ENCODE peak calls at places on chromosomes 4 and X, in six cellular contexts. One of them, this sample, is unnamed.

GRCh38 chr4:73156394-73156793 is 86.9 kb upstream of the COX18 start:
- DNase-seq in suprapubic skin: no peak
- DNase-seq in GM20000: no peak
- DNase-seq in progenitor cell of endocrine pancreas: no peak
- DNase-seq in transverse colon: no peak
- DNase-seq in SK-N-SH: no peak
- DNase-seq in this sample: no peak

GRCh38 chr4:56757821-56758400 is 63.6 kb downstream of the SPINK2 start:
- DNase-seq in suprapubic skin: no peak
- DNase-seq in GM20000: peak
- DNase-seq in progenitor cell of endocrine pancreas: peak
- DNase-seq in transverse colon: peak
- DNase-seq in SK-N-SH: no peak
- DNase-seq in this sample: no peak

GRCh38 chr4:186020793-186021407 is 48.1 kb upstream of the TLR3 start:
- DNase-seq in suprapubic skin: no peak
- DNase-seq in GM20000: no peak
- DNase-seq in progenitor cell of endocrine pancreas: no peak
- DNase-seq in transverse colon: no peak
- DNase-seq in SK-N-SH: no peak
- DNase-seq in this sample: no peak

GRCh38 chrX:38886112-38886511 is 84.9 kb downstream of the MID1IP1 start:
- DNase-seq in suprapubic skin: no peak
- DNase-seq in GM20000: no peak
- DNase-seq in progenitor cell of endocrine pancreas: no peak
- DNase-seq in transverse colon: no peak
- DNase-seq in SK-N-SH: no peak
- DNase-seq in this sample: no peak

GRCh38 chr4:163679189-163679588 is 184.7 kb downstream of the TMA16 start:
- DNase-seq in suprapubic skin: no peak
- DNase-seq in GM20000: peak
- DNase-seq in progenitor cell of endocrine pancreas: no peak
- DNase-seq in transverse colon: no peak
- DNase-seq in SK-N-SH: peak
- DNase-seq in this sample: no peak

GRCh38 chr4:151690164-151690856 is 70.5 kb downstream of the GATB start:
- DNase-seq in suprapubic skin: no peak
- DNase-seq in GM20000: no peak
- DNase-seq in progenitor cell of endocrine pancreas: no peak
- DNase-seq in transverse colon: no peak
- DNase-seq in SK-N-SH: peak
- DNase-seq in this sample: no peak

GRCh38 chr4:55851885-55852284 is 1.6 kb upstream of the EXOC1 start:
- DNase-seq in suprapubic skin: no peak
- DNase-seq in GM20000: no peak
- DNase-seq in progenitor cell of endocrine pancreas: no peak
- DNase-seq in transverse colon: peak
- DNase-seq in SK-N-SH: no peak
- DNase-seq in this sample: no peak

GRCh38 chr4:152591361-152591760 is 55.5 kb upstream of the FBXW7 start:
- DNase-seq in suprapubic skin: peak
- DNase-seq in GM20000: no peak
- DNase-seq in progenitor cell of endocrine pancreas: peak
- DNase-seq in transverse colon: peak
- DNase-seq in SK-N-SH: no peak
- DNase-seq in this sample: no peak

GRCh38 chr4:83490876-83491450 is 6.1 kb upstream of the ABRAXAS1 start:
- DNase-seq in suprapubic skin: no peak
- DNase-seq in GM20000: peak
- DNase-seq in progenitor cell of endocrine pancreas: no peak
- DNase-seq in transverse colon: no peak
- DNase-seq in SK-N-SH: peak
- DNase-seq in this sample: no peak

GRCh38 chr4:112973897-112974296 is 75.6 kb upstream of the ANK2 start:
- DNase-seq in suprapubic skin: no peak
- DNase-seq in GM20000: no peak
- DNase-seq in progenitor cell of endocrine pancreas: no peak
- DNase-seq in transverse colon: no peak
- DNase-seq in SK-N-SH: peak
- DNase-seq in this sample: no peak

GRCh38 chrX:119234931-119235555 is 1.0 kb upstream of the PGRMC1 start:
- DNase-seq in suprapubic skin: no peak
- DNase-seq in GM20000: no peak
- DNase-seq in progenitor cell of endocrine pancreas: no peak
- DNase-seq in transverse colon: no peak
- DNase-seq in SK-N-SH: no peak
- DNase-seq in this sample: no peak

GRCh38 chr4:99151931-99152448 is 7.9 kb upstream of the ADH4 start:
- DNase-seq in suprapubic skin: no peak
- DNase-seq in GM20000: no peak
- DNase-seq in progenitor cell of endocrine pancreas: no peak
- DNase-seq in transverse colon: no peak
- DNase-seq in SK-N-SH: no peak
- DNase-seq in this sample: no peak

GRCh38 chr4:155854597-155855226 is 11.4 kb downstream of the ASIC5 start:
- DNase-seq in suprapubic skin: no peak
- DNase-seq in GM20000: no peak
- DNase-seq in progenitor cell of endocrine pancreas: no peak
- DNase-seq in transverse colon: no peak
- DNase-seq in SK-N-SH: no peak
- DNase-seq in this sample: no peak

GRCh38 chr4:121991968-121992367 is 40.1 kb upstream of the TRPC3 start:
- DNase-seq in suprapubic skin: no peak
- DNase-seq in GM20000: no peak
- DNase-seq in progenitor cell of endocrine pancreas: no peak
- DNase-seq in transverse colon: no peak
- DNase-seq in SK-N-SH: no peak
- DNase-seq in this sample: no peak

GRCh38 chrX:331145-331771 is 12.7 kb upstream of the GTPBP6 start:
- DNase-seq in suprapubic skin: no peak
- DNase-seq in GM20000: no peak
- DNase-seq in progenitor cell of endocrine pancreas: no peak
- DNase-seq in transverse colon: no peak
- DNase-seq in SK-N-SH: peak
- DNase-seq in this sample: peak

GRCh38 chr4:21901831-21902230 is 46.7 kb downstream of the KCNIP4 start:
- DNase-seq in suprapubic skin: no peak
- DNase-seq in GM20000: no peak
- DNase-seq in progenitor cell of endocrine pancreas: no peak
- DNase-seq in transverse colon: no peak
- DNase-seq in SK-N-SH: no peak
- DNase-seq in this sample: no peak

GRCh38 chr4:125187621-125188176 is 127.1 kb upstream of the FAT4 start:
- DNase-seq in suprapubic skin: no peak
- DNase-seq in GM20000: no peak
- DNase-seq in progenitor cell of endocrine pancreas: no peak
- DNase-seq in transverse colon: no peak
- DNase-seq in SK-N-SH: no peak
- DNase-seq in this sample: no peak

GRCh38 chrX:107758231-107758766 is 17.3 kb downstream of the TSC22D3 start:
- DNase-seq in suprapubic skin: no peak
- DNase-seq in GM20000: no peak
- DNase-seq in progenitor cell of endocrine pancreas: no peak
- DNase-seq in transverse colon: no peak
- DNase-seq in SK-N-SH: no peak
- DNase-seq in this sample: no peak

GRCh38 chrX:63466690-63467089 is 115.6 kb upstream of the SPIN4 start:
- DNase-seq in suprapubic skin: no peak
- DNase-seq in GM20000: no peak
- DNase-seq in progenitor cell of endocrine pancreas: no peak
- DNase-seq in transverse colon: no peak
- DNase-seq in SK-N-SH: no peak
- DNase-seq in this sample: no peak

GRCh38 chr4:40190880-40191815 is 5.7 kb upstream of the RHOH start:
- DNase-seq in suprapubic skin: no peak
- DNase-seq in GM20000: no peak
- DNase-seq in progenitor cell of endocrine pancreas: no peak
- DNase-seq in transverse colon: no peak
- DNase-seq in SK-N-SH: no peak
- DNase-seq in this sample: no peak

GRCh38 chrX:12405306-12405705 is 267.0 kb downstream of the FRMPD4 start:
- DNase-seq in suprapubic skin: no peak
- DNase-seq in GM20000: no peak
- DNase-seq in progenitor cell of endocrine pancreas: no peak
- DNase-seq in transverse colon: no peak
- DNase-seq in SK-N-SH: no peak
- DNase-seq in this sample: no peak

GRCh38 chr4:152524429-152524828 is 11.5 kb downstream of the FBXW7 start:
- DNase-seq in suprapubic skin: no peak
- DNase-seq in GM20000: no peak
- DNase-seq in progenitor cell of endocrine pancreas: no peak
- DNase-seq in transverse colon: no peak
- DNase-seq in SK-N-SH: no peak
- DNase-seq in this sample: no peak

GRCh38 chr4:183392377-183392776 is 52.1 kb upstream of the CDKN2AIP start:
- DNase-seq in suprapubic skin: no peak
- DNase-seq in GM20000: no peak
- DNase-seq in progenitor cell of endocrine pancreas: no peak
- DNase-seq in transverse colon: no peak
- DNase-seq in SK-N-SH: no peak
- DNase-seq in this sample: no peak

GRCh38 chrX:109440475-109440874 is 41.4 kb downstream of the GUCY2F start:
- DNase-seq in suprapubic skin: no peak
- DNase-seq in GM20000: peak
- DNase-seq in progenitor cell of endocrine pancreas: no peak
- DNase-seq in transverse colon: no peak
- DNase-seq in SK-N-SH: no peak
- DNase-seq in this sample: no peak

GRCh38 chr4:256492-256891 is 48.8 kb downstream of the ZNF732 start:
- DNase-seq in suprapubic skin: no peak
- DNase-seq in GM20000: no peak
- DNase-seq in progenitor cell of endocrine pancreas: no peak
- DNase-seq in transverse colon: no peak
- DNase-seq in SK-N-SH: no peak
- DNase-seq in this sample: no peak

GRCh38 chr4:7799723-7800122 is 139.9 kb downstream of the AFAP1 start:
- DNase-seq in suprapubic skin: peak
- DNase-seq in GM20000: no peak
- DNase-seq in progenitor cell of endocrine pancreas: no peak
- DNase-seq in transverse colon: no peak
- DNase-seq in SK-N-SH: no peak
- DNase-seq in this sample: no peak

GRCh38 chrX:14030248-14030592 is 528 bp upstream of the GEMIN8 start:
- DNase-seq in suprapubic skin: no peak
- DNase-seq in GM20000: peak
- DNase-seq in progenitor cell of endocrine pancreas: no peak
- DNase-seq in transverse colon: no peak
- DNase-seq in SK-N-SH: no peak
- DNase-seq in this sample: no peak
- TF ChIP-seq CTCF in suprapubic skin: no peak
- TF ChIP-seq CTCF in GM20000: no peak
- TF ChIP-seq CTCF in progenitor cell of endocrine pancreas: no peak
- TF ChIP-seq CTCF in transverse colon: no peak
- TF ChIP-seq CTCF in SK-N-SH: no peak
- TF ChIP-seq CTCF in this sample: no peak

DNA sequence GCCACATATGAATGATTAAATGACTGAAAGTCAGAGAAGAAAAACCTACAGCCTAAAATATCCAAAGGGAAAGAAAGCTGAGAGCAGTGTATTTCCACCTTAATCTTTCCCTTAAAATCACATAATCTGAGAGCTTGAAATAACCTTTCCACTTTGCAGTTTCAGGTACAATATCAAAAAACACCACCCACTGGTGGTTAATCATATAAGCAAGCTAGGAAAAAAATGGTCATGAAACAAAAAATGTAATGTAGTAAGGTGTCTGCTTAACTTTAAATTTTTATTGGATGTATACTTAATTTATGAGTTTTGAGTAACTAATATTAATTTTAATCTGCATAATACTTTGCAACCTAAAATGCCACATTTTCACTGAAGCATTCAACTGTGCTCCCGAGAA is 3.2 kb downstream of the PRDM5 start:
- DNase-seq in suprapubic skin: no peak
- DNase-seq in GM20000: no peak
- DNase-seq in progenitor cell of endocrine pancreas: no peak
- DNase-seq in transverse colon: no peak
- DNase-seq in SK-N-SH: no peak
- DNase-seq in this sample: no peak
- TF ChIP-seq CTCF in suprapubic skin: no peak
- TF ChIP-seq CTCF in GM20000: no peak
- TF ChIP-seq CTCF in progenitor cell of endocrine pancreas: peak
- TF ChIP-seq CTCF in transverse colon: no peak
- TF ChIP-seq CTCF in SK-N-SH: peak
- TF ChIP-seq CTCF in this sample: peak

GRCh38 chr4:105666693-105667092 is 41.8 kb downstream of the INTS12 start:
- DNase-seq in suprapubic skin: no peak
- DNase-seq in GM20000: peak
- DNase-seq in progenitor cell of endocrine pancreas: no peak
- DNase-seq in transverse colon: no peak
- DNase-seq in SK-N-SH: no peak
- DNase-seq in this sample: no peak
- TF ChIP-seq CTCF in suprapubic skin: no peak
- TF ChIP-seq CTCF in GM20000: peak
- TF ChIP-seq CTCF in progenitor cell of endocrine pancreas: peak
- TF ChIP-seq CTCF in transverse colon: peak
- TF ChIP-seq CTCF in SK-N-SH: peak
- TF ChIP-seq CTCF in this sample: peak

DNA sequence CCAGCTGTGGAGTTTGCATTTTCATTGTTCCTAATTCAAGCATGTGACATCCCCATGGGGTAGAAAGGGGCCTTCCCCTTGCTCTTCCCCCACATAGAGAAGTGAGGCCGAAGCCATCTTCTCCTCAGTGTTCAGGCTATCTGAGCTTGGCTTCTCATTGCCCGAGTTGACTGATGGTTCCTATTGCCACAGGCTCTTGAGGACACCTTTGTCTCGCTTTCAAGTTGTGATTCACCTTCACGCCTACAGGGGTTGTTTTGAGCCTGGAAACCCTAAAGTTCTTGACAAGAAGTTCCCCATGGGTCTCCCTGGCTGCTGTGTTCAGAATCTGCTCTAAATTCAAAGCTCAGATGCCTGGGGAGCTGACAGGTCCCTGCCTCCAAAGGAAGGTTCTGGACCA is 24.9 kb downstream of the CCNQ start:
- DNase-seq in suprapubic skin: no peak
- DNase-seq in GM20000: peak
- DNase-seq in progenitor cell of endocrine pancreas: no peak
- DNase-seq in transverse colon: no peak
- DNase-seq in SK-N-SH: no peak
- DNase-seq in this sample: no peak
- TF ChIP-seq CTCF in suprapubic skin: no peak
- TF ChIP-seq CTCF in GM20000: no peak
- TF ChIP-seq CTCF in progenitor cell of endocrine pancreas: peak
- TF ChIP-seq CTCF in transverse colon: no peak
- TF ChIP-seq CTCF in SK-N-SH: no peak
- TF ChIP-seq CTCF in this sample: no peak

DNA sequence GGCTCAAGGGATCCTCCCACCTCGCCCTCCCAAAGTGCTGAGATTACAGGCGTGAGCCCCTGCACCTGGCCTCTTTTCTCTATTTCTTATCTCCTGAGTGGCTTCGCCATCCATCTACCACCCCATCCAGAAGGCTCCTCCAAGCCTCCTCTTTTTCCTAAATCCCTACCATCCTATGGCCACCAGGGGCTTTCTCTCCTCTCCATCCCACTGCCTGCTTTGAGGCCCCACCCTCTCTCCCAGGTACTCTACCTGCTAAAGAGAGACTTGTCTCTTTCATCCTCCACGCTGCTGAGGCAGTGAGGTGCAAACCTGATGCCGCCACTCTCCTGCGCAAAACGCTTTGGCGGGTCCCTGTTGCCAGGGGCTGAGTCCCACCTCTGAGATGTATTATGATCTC is 7.0 kb downstream of the RS1 start:
- DNase-seq in suprapubic skin: no peak
- DNase-seq in GM20000: no peak
- DNase-seq in progenitor cell of endocrine pancreas: no peak
- DNase-seq in transverse colon: no peak
- DNase-seq in SK-N-SH: no peak
- DNase-seq in this sample: no peak
- TF ChIP-seq CTCF in suprapubic skin: no peak
- TF ChIP-seq CTCF in GM20000: no peak
- TF ChIP-seq CTCF in progenitor cell of endocrine pancreas: no peak
- TF ChIP-seq CTCF in transverse colon: no peak
- TF ChIP-seq CTCF in SK-N-SH: peak
- TF ChIP-seq CTCF in this sample: peak